ENCODE peak calls at places on chromosome 5, in seven cellular contexts. A is CD4-positive, alpha-beta T cell; N is endothelial cell of umbilical vein; L is H1; H is AG04450; D is lung; T is ascending aorta. V is an unnamed sample.

GRCh38 chr5:7850241-7850532 is 746 bp downstream of the CFAP90 start:
- DNase-seq in A (no peak), N (no peak), L (no peak), H (no peak), D (no peak), T (no peak), V (no peak)

GRCh38 chr5:142685418-142686209 is at the start of gene FGF1:
- DNase-seq in A (no peak), N (no peak), L (no peak), H (no peak), D (no peak), T (no peak), V (no peak)

GRCh38 chr5:178232124-178232919 is at the start of gene PHYKPL:
- DNase-seq in A (peak; percentile 48), N (peak; percentile 71), L (peak; percentile 83), H (no peak), D (peak; percentile 70), T (no peak), V (peak; percentile 64)

GRCh38 chr5:165630211-165630866 is 2124.9 kb downstream of the MAT2B start:
- DNase-seq in A (no peak), N (peak; percentile 29), L (peak; percentile 64), H (peak; percentile 43), D (no peak), T (no peak), V (peak; percentile 64)

GRCh38 chr5:2904399-2904798 is 152.9 kb upstream of the IRX2 start:
- DNase-seq in A (no peak), N (no peak), L (peak; percentile 44), H (no peak), D (peak; percentile 10), T (no peak), V (no peak)

GRCh38 chr5:27290166-27290565 is 251.8 kb upstream of the CDH9 start:
- DNase-seq in A (no peak), N (no peak), L (no peak), H (no peak), D (no peak), T (no peak), V (no peak)

GRCh38 chr5:179193746-179194145 is 133.6 kb downstream of the ZNF354C start:
- DNase-seq in A (no peak), N (no peak), L (no peak), H (no peak), D (no peak), T (no peak), V (no peak)

GRCh38 chr5:180332051-180332517 is 21.1 kb downstream of the GFPT2 start:
- DNase-seq in A (no peak), N (no peak), L (peak; percentile 79), H (no peak), D (no peak), T (no peak), V (peak; percentile 54)

GRCh38 chr5:78518365-78519197 is 130.0 kb downstream of the LHFPL2 start:
- DNase-seq in A (no peak), N (peak; percentile 92), L (no peak), H (peak; percentile 77), D (peak; percentile 66), T (peak; percentile 53), V (peak; percentile 94)

GRCh38 chr5:152514827-152515397 is 109.8 kb upstream of the NMUR2 start:
- DNase-seq in A (no peak), N (peak; percentile 16), L (no peak), H (no peak), D (no peak), T (no peak), V (peak; percentile 32)

DNA sequence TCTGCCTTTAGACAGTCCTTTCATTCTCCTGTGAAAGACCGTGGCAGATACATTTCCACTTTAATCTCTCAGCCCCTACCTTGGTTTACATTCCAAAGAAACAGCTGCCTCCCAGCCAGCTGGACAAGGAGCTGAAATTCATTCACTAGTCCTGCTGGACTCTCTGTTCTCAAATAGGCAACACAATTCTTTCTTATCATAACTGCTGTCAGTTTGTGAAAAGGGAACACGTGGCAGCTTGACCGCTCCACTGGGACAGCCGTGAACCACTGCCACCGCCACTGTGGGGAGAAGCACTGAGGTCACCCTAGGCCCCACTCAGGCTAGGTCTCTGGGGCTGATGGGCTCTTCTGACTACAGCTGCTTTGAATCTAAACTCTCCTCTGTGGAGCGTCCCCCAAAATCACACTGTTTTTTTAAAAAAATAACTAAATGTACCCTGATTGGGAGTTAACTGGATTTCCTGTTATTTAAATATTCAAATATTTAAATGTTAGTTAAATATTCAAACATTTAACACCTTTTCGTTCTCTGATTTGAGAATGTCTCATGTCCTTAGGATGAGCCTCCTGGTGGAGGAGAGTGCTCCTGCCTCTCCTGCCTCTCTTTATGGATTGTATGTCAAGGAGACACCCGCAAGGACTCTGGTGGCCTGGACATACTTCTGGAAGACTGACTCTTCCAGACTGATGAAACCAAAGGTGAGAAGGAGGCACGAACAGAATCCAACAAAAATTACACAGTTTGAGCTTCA is 120.1 kb downstream of the BOD1 start:
- DNase-seq in A (no peak), N (no peak), L (peak; percentile 24), H (no peak), D (no peak), T (no peak), V (no peak)
- TF ChIP-seq CTCF in A (no peak), N (no peak), L (no peak), H (peak; percentile 32), D (no peak), T (no peak), V (no peak)

DNA sequence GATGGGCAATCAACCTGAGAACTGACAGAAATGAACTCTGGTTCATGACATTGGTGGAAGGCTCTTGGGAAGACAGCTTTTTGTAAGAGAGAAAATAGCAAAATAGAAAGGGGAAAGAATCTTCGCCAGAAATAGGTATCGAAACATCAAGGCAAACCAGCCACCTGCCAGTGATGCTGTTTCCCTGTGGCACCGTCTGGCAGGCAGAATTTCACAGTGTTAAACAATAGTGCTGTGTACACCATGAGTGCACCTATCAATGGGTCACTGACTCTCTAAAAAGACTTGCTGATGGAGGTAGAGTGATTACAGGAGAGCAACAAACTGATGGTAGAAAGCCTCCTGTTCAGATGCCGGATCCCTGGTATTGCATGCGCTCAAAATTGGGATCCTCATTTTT is 1020.2 kb upstream of the ARRDC3 start:
- DNase-seq in A (no peak), N (no peak), L (no peak), H (no peak), D (no peak), T (no peak), V (no peak)
- TF ChIP-seq CTCF in A (no peak), N (no peak), L (no peak), H (no peak), D (no peak), T (no peak), V (no peak)

DNA sequence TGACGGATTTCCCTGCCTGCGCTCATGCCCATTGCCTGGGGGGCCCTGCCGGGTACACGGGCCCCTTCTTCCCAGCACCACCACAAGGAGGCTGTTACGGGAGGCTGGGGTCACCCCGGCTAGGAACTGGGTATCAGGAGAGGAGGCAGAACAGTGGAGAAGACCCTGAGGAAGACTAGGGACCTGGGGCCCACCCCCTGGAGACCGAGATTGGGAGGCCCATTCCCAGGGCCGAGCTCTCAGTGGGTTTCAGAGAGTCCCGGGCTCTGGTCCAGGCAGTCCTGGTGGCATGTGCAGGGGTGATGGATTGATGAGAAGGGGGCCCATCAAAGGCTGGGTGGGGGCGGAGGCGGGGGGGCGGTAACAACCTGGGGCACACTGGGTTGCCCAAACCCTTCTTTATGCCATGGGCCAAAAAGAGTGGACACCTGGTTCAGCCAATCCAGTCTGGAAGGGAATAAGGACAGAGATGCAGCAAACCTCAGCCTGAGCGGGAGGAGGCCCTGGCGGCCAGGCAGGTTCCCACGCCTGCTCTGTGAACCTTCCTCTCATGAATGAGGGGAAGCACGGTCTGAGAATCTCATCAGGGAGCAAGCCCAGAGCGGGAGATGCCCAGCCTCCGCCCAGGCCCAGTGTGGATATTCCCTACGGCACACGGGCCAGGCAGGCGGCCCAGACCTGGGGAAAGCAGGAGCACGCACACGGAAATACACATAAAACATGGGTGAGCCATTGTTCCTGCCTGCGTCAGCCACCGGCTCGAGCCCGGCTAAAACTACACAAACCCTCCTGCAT is 785 bp upstream of the P4HA2 start:
- DNase-seq in A (no peak), N (no peak), L (peak; percentile 49), H (no peak), D (no peak), T (no peak), V (no peak)
- TF ChIP-seq CTCF in A (no peak), N (no peak), L (no peak), H (no peak), D (no peak), T (no peak), V (no peak)

GRCh38 chr5:154117930-154118329 is 72.6 kb upstream of the GALNT10 start:
- DNase-seq in A (no peak), N (no peak), L (no peak), H (no peak), D (no peak), T (no peak), V (no peak)
- TF ChIP-seq CTCF in A (no peak), N (no peak), L (no peak), H (no peak), D (no peak), T (no peak), V (no peak)

DNA sequence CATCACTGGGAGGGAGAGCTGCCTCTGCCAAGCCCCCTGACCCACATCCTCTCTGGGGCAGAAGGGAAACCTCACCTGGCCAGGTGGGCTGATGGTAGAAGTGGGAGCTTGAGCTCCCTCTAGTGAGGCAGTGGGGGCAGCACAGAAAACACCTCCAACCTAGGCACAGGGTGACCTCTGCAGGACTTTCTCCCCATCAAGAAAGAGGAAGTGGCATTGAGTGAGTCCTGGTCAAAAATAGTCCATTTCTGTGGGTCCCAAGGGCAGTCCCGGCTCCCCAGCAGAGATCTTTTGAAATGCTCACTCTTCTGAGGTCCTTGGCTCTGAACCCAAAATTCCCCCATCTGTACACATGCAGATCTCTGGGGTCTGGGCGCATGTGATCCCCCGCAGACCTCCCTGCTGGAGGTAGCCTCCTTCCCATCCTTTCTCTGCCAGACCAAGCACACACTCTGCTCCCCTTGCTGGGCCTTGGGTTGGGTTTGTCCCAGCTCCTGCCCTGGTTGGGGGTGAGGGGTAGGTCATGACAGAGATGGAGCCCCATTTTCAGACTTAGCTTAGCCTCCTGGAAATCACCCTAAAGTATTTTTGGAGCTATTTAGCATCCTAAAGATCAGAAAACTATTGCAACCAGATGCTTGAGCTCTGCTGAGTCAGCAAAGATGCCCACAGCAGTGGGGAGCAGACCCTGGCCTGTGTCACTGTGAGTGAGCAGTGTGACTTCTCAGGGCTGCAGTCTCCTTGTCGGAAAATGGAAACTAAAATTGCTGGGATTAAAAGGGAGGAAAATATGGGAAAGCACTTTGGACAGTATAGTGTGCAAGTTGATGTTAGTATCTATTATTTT is 41.6 kb upstream of the LCP2 start:
- DNase-seq in A (peak; percentile 59), N (no peak), L (peak; percentile 72), H (no peak), D (no peak), T (no peak), V (no peak)
- TF ChIP-seq CTCF in A (peak; percentile 98), N (no peak), L (peak; percentile 91), H (no peak), D (peak; percentile 89), T (no peak), V (no peak)

GRCh38 chr5:60161340-60161934 is 267.9 kb upstream of the PDE4D start:
- DNase-seq in A (no peak), N (peak; percentile 28), L (no peak), H (no peak), D (no peak), T (no peak), V (peak; percentile 58)
- TF ChIP-seq CTCF in A (no peak), N (peak; percentile 26), L (peak; percentile 60), H (peak; percentile 61), D (no peak), T (peak; percentile 11), V (peak; percentile 67)